ENCODE peak calls at places on chromosomes 4 and X, in four cellular contexts. One of them, this sample, is unnamed.

GRCh38 chrX:42290608-42291007 is 367.3 kb upstream of the CASK start:
- DNase-seq in stomach: no peak
- DNase-seq in prostate gland: no peak
- DNase-seq in GM23338: peak; percentile 40
- DNase-seq in this sample: no peak

GRCh38 chr4:38390962-38391361 is 273.0 kb upstream of the KLF3 start:
- DNase-seq in stomach: no peak
- DNase-seq in GM23338: no peak
- DNase-seq in prostate gland: no peak
- DNase-seq in this sample: no peak

GRCh38 chr4:98627477-98627876 is 30.9 kb downstream of the TSPAN5 start:
- DNase-seq in stomach: no peak
- DNase-seq in GM23338: no peak
- DNase-seq in prostate gland: no peak
- DNase-seq in this sample: no peak

GRCh38 chr4:19224820-19225219 is 1026.9 kb upstream of the SLIT2 start:
- DNase-seq in GM23338: peak; percentile 66
- DNase-seq in stomach: no peak
- DNase-seq in prostate gland: no peak
- DNase-seq in this sample: no peak

GRCh38 chr4:34181891-34182290 is 2062.4 kb downstream of the ARAP2 start:
- DNase-seq in prostate gland: no peak
- DNase-seq in GM23338: no peak
- DNase-seq in stomach: no peak
- DNase-seq in this sample: no peak

GRCh38 chrX:111262086-111262485 is 8.2 kb downstream of the CAPN6 start:
- DNase-seq in GM23338: no peak
- DNase-seq in prostate gland: no peak
- DNase-seq in stomach: no peak
- DNase-seq in this sample: no peak

GRCh38 chr4:124948976-124949597 is 236.6 kb upstream of the ANKRD50 start:
- DNase-seq in stomach: peak; percentile 25
- DNase-seq in GM23338: no peak
- DNase-seq in prostate gland: no peak
- DNase-seq in this sample: no peak

GRCh38 chr4:173516621-173517612 is 13.1 kb downstream of the HAND2 start:
- DNase-seq in prostate gland: no peak
- DNase-seq in stomach: no peak
- DNase-seq in GM23338: peak; percentile 82
- DNase-seq in this sample: no peak

GRCh38 chr4:117284736-117285135 is 199.4 kb upstream of the TRAM1L1 start:
- DNase-seq in prostate gland: no peak
- DNase-seq in GM23338: no peak
- DNase-seq in stomach: no peak
- DNase-seq in this sample: no peak

GRCh38 chrX:10352536-10352935 is 195.8 kb downstream of the CLCN4 start:
- DNase-seq in GM23338: no peak
- DNase-seq in prostate gland: no peak
- DNase-seq in stomach: no peak
- DNase-seq in this sample: no peak

GRCh38 chr4:159191989-159192388 is 89.1 kb downstream of the RAPGEF2 start:
- DNase-seq in GM23338: peak; percentile 92
- DNase-seq in prostate gland: no peak
- DNase-seq in stomach: no peak
- DNase-seq in this sample: no peak

GRCh38 chr4:20086067-20086466 is 165.6 kb upstream of the SLIT2 start:
- DNase-seq in stomach: no peak
- DNase-seq in prostate gland: no peak
- DNase-seq in GM23338: no peak
- DNase-seq in this sample: no peak

GRCh38 chrX:54076903-54077302 is 32.6 kb upstream of the PHF8 start:
- DNase-seq in prostate gland: no peak
- DNase-seq in GM23338: no peak
- DNase-seq in stomach: no peak
- DNase-seq in this sample: no peak

GRCh38 chr4:2438822-2439718 is 20.3 kb downstream of the CFAP99 start:
- DNase-seq in GM23338: no peak
- DNase-seq in prostate gland: no peak
- DNase-seq in stomach: no peak
- DNase-seq in this sample: no peak

GRCh38 chr4:171812377-171813194 is 618 bp upstream of the GALNTL6 start:
- DNase-seq in GM23338: peak; percentile 53
- DNase-seq in prostate gland: no peak
- DNase-seq in stomach: no peak
- DNase-seq in this sample: no peak

GRCh38 chr4:80876810-80877209 is 153.7 kb upstream of the BMP3 start:
- DNase-seq in prostate gland: no peak
- DNase-seq in stomach: no peak
- DNase-seq in GM23338: no peak
- DNase-seq in this sample: no peak

GRCh38 chrX:22395372-22395771 is 122.7 kb downstream of the CBLL2 start:
- DNase-seq in prostate gland: no peak
- DNase-seq in stomach: no peak
- DNase-seq in GM23338: no peak
- DNase-seq in this sample: no peak

GRCh38 chr4:113355550-113356371 is 306.3 kb downstream of the ANK2 start:
- DNase-seq in stomach: no peak
- DNase-seq in GM23338: no peak
- DNase-seq in prostate gland: no peak
- DNase-seq in this sample: no peak

GRCh38 chr4:58767598-58767997 is 1657.4 kb upstream of the IGFBP7 start:
- DNase-seq in stomach: no peak
- DNase-seq in prostate gland: no peak
- DNase-seq in GM23338: no peak
- DNase-seq in this sample: no peak

GRCh38 chrX:112164420-112164819 is 81.8 kb upstream of the TRPC5 start:
- DNase-seq in GM23338: no peak
- DNase-seq in stomach: no peak
- DNase-seq in prostate gland: no peak
- DNase-seq in this sample: no peak

GRCh38 chr4:114251020-114251419 is 271.6 kb upstream of the ARSJ start:
- DNase-seq in prostate gland: no peak
- DNase-seq in stomach: no peak
- DNase-seq in GM23338: no peak
- DNase-seq in this sample: no peak

GRCh38 chr4:158013858-158014257 is 159.0 kb downstream of the GASK1B start:
- DNase-seq in stomach: no peak
- DNase-seq in GM23338: no peak
- DNase-seq in prostate gland: no peak
- DNase-seq in this sample: no peak

GRCh38 chrX:55486736-55487135 is 2.9 kb downstream of the USP51 start:
- DNase-seq in GM23338: no peak
- DNase-seq in prostate gland: no peak
- DNase-seq in stomach: no peak
- DNase-seq in this sample: no peak

GRCh38 chrX:137574784-137575298 is 8.9 kb downstream of the ZIC3 start:
- DNase-seq in GM23338: peak; percentile 52
- DNase-seq in stomach: no peak
- DNase-seq in prostate gland: no peak
- DNase-seq in this sample: no peak

GRCh38 chr4:602559-602942 is 22.8 kb upstream of the PDE6B start:
- DNase-seq in GM23338: peak; percentile 96
- DNase-seq in prostate gland: no peak
- DNase-seq in stomach: peak; percentile 69
- DNase-seq in this sample: peak; percentile 73

GRCh38 chr4:52619591-52619931 is 39.5 kb downstream of the USP46 start:
- DNase-seq in prostate gland: no peak
- DNase-seq in GM23338: no peak
- DNase-seq in stomach: no peak
- DNase-seq in this sample: no peak

GRCh38 chr4:88938138-88938537 is 118.8 kb downstream of the FAM13A start:
- DNase-seq in GM23338: peak; percentile 11
- DNase-seq in stomach: no peak
- DNase-seq in prostate gland: no peak
- DNase-seq in this sample: no peak

GRCh38 chr4:3317656-3318211 is 24.9 kb downstream of the RGS12 start:
- DNase-seq in prostate gland: no peak
- DNase-seq in GM23338: no peak
- DNase-seq in stomach: peak; percentile 15
- DNase-seq in this sample: no peak

GRCh38 chr4:85151786-85152185 is 185.3 kb upstream of the WDFY3 start:
- DNase-seq in prostate gland: no peak
- DNase-seq in stomach: no peak
- DNase-seq in GM23338: no peak
- DNase-seq in this sample: no peak

GRCh38 chrX:19386679-19387078 is 43.0 kb downstream of the PDHA1 start:
- DNase-seq in stomach: no peak
- DNase-seq in prostate gland: no peak
- DNase-seq in GM23338: no peak
- DNase-seq in this sample: no peak

GRCh38 chr4:153207561-153207960 is 3.3 kb downstream of the TRIM2 start:
- DNase-seq in prostate gland: no peak
- DNase-seq in stomach: peak; percentile 66
- DNase-seq in GM23338: peak; percentile 70
- DNase-seq in this sample: no peak

GRCh38 chrX:150902434-150903109 is 4.1 kb upstream of the CD99L2 start:
- DNase-seq in stomach: no peak
- DNase-seq in GM23338: peak; percentile 93
- DNase-seq in prostate gland: no peak
- DNase-seq in this sample: no peak

GRCh38 chrX:150898343-150899190 is at the start of gene CD99L2:
- DNase-seq in stomach: peak; percentile 92
- DNase-seq in GM23338: peak; percentile 83
- DNase-seq in prostate gland: peak; percentile 82
- DNase-seq in this sample: peak; percentile 74

GRCh38 chrX:150897371-150898319 is 823 bp downstream of the CD99L2 start:
- DNase-seq in prostate gland: peak; percentile 4
- DNase-seq in stomach: peak; percentile 37
- DNase-seq in GM23338: peak; percentile 57
- DNase-seq in this sample: no peak

GRCh38 chrX:150896632-150897031 is 1.8 kb downstream of the CD99L2 start:
- DNase-seq in GM23338: no peak
- DNase-seq in prostate gland: no peak
- DNase-seq in stomach: no peak
- DNase-seq in this sample: no peak

DNA sequence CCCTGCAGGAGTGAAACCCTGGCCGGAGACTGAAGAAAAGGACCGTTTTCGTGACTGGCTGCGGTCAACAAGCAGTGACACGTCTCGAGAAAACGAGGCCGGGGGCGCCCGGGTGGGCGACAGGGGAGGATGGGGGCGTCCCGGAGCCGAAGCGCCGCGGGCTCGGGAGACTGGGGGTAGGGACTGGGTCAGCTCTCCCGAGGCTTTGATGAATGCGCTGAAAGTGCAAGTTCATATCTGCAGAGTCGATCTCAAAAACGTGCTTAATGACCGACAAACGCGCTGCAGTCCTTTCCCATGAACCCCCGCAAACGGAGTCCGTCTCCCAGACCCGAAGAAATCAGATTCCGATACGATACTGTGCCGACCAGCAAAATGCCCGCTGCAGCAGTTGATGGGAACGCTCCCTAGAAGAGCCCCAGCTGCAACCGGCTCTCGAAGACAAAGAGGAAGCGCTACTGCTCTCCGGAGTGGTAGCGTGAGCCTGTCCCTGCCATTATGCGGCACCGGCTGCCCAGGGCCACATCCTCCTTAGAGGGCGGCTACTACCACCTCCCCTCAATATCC is 806 bp upstream of the CD99L2 start:
- DNase-seq in stomach: peak; percentile 37
- DNase-seq in GM23338: peak; percentile 50
- DNase-seq in prostate gland: peak; percentile 20
- DNase-seq in this sample: no peak
- TF ChIP-seq POLR2AphosphoS5 in stomach: no peak
- TF ChIP-seq POLR2AphosphoS5 in GM23338: no peak
- TF ChIP-seq POLR2AphosphoS5 in prostate gland: no peak
- TF ChIP-seq POLR2AphosphoS5 in this sample: no peak

GRCh38 chrX:103063191-103063845 is 653 bp downstream of the BEX1 start:
- DNase-seq in prostate gland: no peak
- DNase-seq in stomach: no peak
- DNase-seq in GM23338: peak; percentile 60
- DNase-seq in this sample: no peak
- H3K27ac ChIP-seq in prostate gland: no peak overlapping the region
- H3K27ac ChIP-seq in stomach: no peak overlapping the region
- H3K27ac ChIP-seq in GM23338: no peak overlapping the region
- H3K27ac ChIP-seq in this sample: no peak overlapping the region

DNA sequence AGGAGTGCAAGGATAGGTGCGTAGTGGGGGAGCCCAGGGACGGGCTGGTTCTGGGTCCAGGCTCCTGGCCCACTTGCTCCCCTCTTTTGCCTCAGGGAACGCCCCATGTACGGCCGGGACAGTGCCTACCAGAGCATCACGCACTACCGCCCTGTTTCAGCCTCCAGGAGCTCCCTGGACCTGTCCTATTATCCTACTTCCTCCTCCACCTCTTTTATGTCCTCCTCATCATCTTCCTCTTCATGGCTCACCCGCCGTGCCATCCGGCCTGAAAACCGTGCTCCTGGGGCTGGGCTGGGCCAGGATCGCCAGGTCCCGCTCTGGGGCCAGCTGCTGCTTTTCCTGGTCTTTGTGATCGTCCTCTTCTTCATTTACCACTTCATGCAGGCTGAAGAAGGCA is 1.7 kb downstream of the EMD start:
- DNase-seq in prostate gland: no peak
- DNase-seq in GM23338: no peak
- DNase-seq in stomach: no peak
- DNase-seq in this sample: no peak
- H3K4me3 ChIP-seq in prostate gland: no peak overlapping the region
- H3K4me3 ChIP-seq in GM23338: peak overlapping the region; percentile 75
- H3K4me3 ChIP-seq in stomach: peak overlapping the region; percentile 59
- H3K4me3 ChIP-seq in this sample: peak overlapping the region; percentile 79

GRCh38 chr4:119281374-119281773 is 40.6 kb downstream of the FABP2 start:
- DNase-seq in stomach: no peak
- DNase-seq in prostate gland: no peak
- DNase-seq in GM23338: no peak
- DNase-seq in this sample: no peak
- TF ChIP-seq POLR2AphosphoS5 in stomach: no peak
- TF ChIP-seq POLR2AphosphoS5 in prostate gland: no peak
- TF ChIP-seq POLR2AphosphoS5 in GM23338: no peak
- TF ChIP-seq POLR2AphosphoS5 in this sample: no peak

This sample was measured in breast epithelium.